ENCODE peak calls at places on chromosome 3, in eight cellular contexts. One of them, this sample, is unnamed.
A peak's percentile ranks its signal among the peaks of the same experiment; 100 is the strongest.

GRCh38 chr3:15645246-15645645 is 43.7 kb downstream of the BTD start:
- DNase-seq in H7: no peak
- DNase-seq in tibial artery: no peak
- DNase-seq in GM12878: no peak
- DNase-seq in endodermal cell: no peak
- DNase-seq in uterus: no peak
- DNase-seq in heart left ventricle: no peak
- DNase-seq in CD8-positive, alpha-beta T cell: no peak
- DNase-seq in this sample: no peak

GRCh38 chr3:71219744-71220638 is 363.5 kb downstream of the FOXP1 start:
- DNase-seq in uterus: no peak
- DNase-seq in H7: no peak
- DNase-seq in tibial artery: no peak
- DNase-seq in CD8-positive, alpha-beta T cell: no peak
- DNase-seq in GM12878: no peak
- DNase-seq in endodermal cell: peak; percentile 59
- DNase-seq in heart left ventricle: no peak
- DNase-seq in this sample: no peak

GRCh38 chr3:129966876-129967275 is 7.6 kb upstream of the TRH start:
- DNase-seq in CD8-positive, alpha-beta T cell: no peak
- DNase-seq in H7: no peak
- DNase-seq in endodermal cell: no peak
- DNase-seq in GM12878: no peak
- DNase-seq in tibial artery: no peak
- DNase-seq in uterus: no peak
- DNase-seq in heart left ventricle: no peak
- DNase-seq in this sample: no peak

GRCh38 chr3:171811059-171811912 is 1.0 kb upstream of the PLD1 start:
- DNase-seq in endodermal cell: no peak
- DNase-seq in tibial artery: peak; percentile 49
- DNase-seq in H7: no peak
- DNase-seq in heart left ventricle: peak; percentile 48
- DNase-seq in GM12878: no peak
- DNase-seq in CD8-positive, alpha-beta T cell: no peak
- DNase-seq in uterus: peak; percentile 58
- DNase-seq in this sample: peak; percentile 39

GRCh38 chr3:73536336-73536895 is 88.3 kb downstream of the PDZRN3 start:
- DNase-seq in tibial artery: no peak
- DNase-seq in GM12878: no peak
- DNase-seq in uterus: no peak
- DNase-seq in H7: no peak
- DNase-seq in heart left ventricle: no peak
- DNase-seq in CD8-positive, alpha-beta T cell: no peak
- DNase-seq in endodermal cell: no peak
- DNase-seq in this sample: no peak

GRCh38 chr3:141789281-141789680 is 26.1 kb downstream of the GRK7 start:
- DNase-seq in heart left ventricle: no peak
- DNase-seq in GM12878: no peak
- DNase-seq in CD8-positive, alpha-beta T cell: no peak
- DNase-seq in H7: peak; percentile 62
- DNase-seq in uterus: no peak
- DNase-seq in tibial artery: no peak
- DNase-seq in endodermal cell: peak; percentile 58
- DNase-seq in this sample: no peak

GRCh38 chr3:47003461-47004368 is 24.2 kb downstream of the NBEAL2 start:
- DNase-seq in CD8-positive, alpha-beta T cell: no peak
- DNase-seq in heart left ventricle: no peak
- DNase-seq in endodermal cell: no peak
- DNase-seq in H7: peak; percentile 41
- DNase-seq in uterus: peak; percentile 14
- DNase-seq in tibial artery: peak; percentile 15
- DNase-seq in GM12878: no peak
- DNase-seq in this sample: peak; percentile 40

GRCh38 chr3:12628813-12629212 is 35.1 kb downstream of the RAF1 start:
- DNase-seq in uterus: no peak
- DNase-seq in endodermal cell: no peak
- DNase-seq in GM12878: no peak
- DNase-seq in heart left ventricle: no peak
- DNase-seq in CD8-positive, alpha-beta T cell: no peak
- DNase-seq in H7: no peak
- DNase-seq in tibial artery: no peak
- DNase-seq in this sample: no peak

GRCh38 chr3:50415066-50415465 is 55.7 kb upstream of the TMEM115 start:
- DNase-seq in GM12878: no peak
- DNase-seq in CD8-positive, alpha-beta T cell: no peak
- DNase-seq in heart left ventricle: no peak
- DNase-seq in endodermal cell: peak; percentile 73
- DNase-seq in tibial artery: no peak
- DNase-seq in H7: peak; percentile 82
- DNase-seq in uterus: no peak
- DNase-seq in this sample: no peak

GRCh38 chr3:4852780-4853748 is 126.2 kb upstream of the BHLHE40 start:
- DNase-seq in endodermal cell: no peak
- DNase-seq in H7: no peak
- DNase-seq in tibial artery: no peak
- DNase-seq in CD8-positive, alpha-beta T cell: no peak
- DNase-seq in heart left ventricle: no peak
- DNase-seq in uterus: no peak
- DNase-seq in GM12878: no peak
- DNase-seq in this sample: no peak

GRCh38 chr3:176526942-176527341 is 670.3 kb downstream of the TBL1XR1 start:
- DNase-seq in tibial artery: no peak
- DNase-seq in GM12878: no peak
- DNase-seq in heart left ventricle: no peak
- DNase-seq in endodermal cell: no peak
- DNase-seq in uterus: no peak
- DNase-seq in H7: no peak
- DNase-seq in CD8-positive, alpha-beta T cell: no peak
- DNase-seq in this sample: no peak

GRCh38 chr3:58260733-58261132 is 23.1 kb downstream of the ABHD6 start:
- DNase-seq in uterus: no peak
- DNase-seq in endodermal cell: no peak
- DNase-seq in heart left ventricle: no peak
- DNase-seq in H7: no peak
- DNase-seq in CD8-positive, alpha-beta T cell: no peak
- DNase-seq in GM12878: no peak
- DNase-seq in tibial artery: no peak
- DNase-seq in this sample: no peak

GRCh38 chr3:64686446-64686908 is 1.3 kb downstream of the ADAMTS9 start:
- DNase-seq in GM12878: no peak
- DNase-seq in endodermal cell: no peak
- DNase-seq in H7: peak; percentile 54
- DNase-seq in tibial artery: no peak
- DNase-seq in uterus: no peak
- DNase-seq in heart left ventricle: peak; percentile 52
- DNase-seq in CD8-positive, alpha-beta T cell: no peak
- DNase-seq in this sample: no peak

GRCh38 chr3:108602249-108602934 is 12.9 kb downstream of the DZIP3 start:
- DNase-seq in CD8-positive, alpha-beta T cell: peak; percentile 20
- DNase-seq in tibial artery: no peak
- DNase-seq in uterus: no peak
- DNase-seq in GM12878: no peak
- DNase-seq in endodermal cell: no peak
- DNase-seq in heart left ventricle: no peak
- DNase-seq in H7: no peak
- DNase-seq in this sample: no peak

GRCh38 chr3:133466531-133467386 is 66.9 kb downstream of the BFSP2 start:
- DNase-seq in GM12878: no peak
- DNase-seq in endodermal cell: no peak
- DNase-seq in CD8-positive, alpha-beta T cell: no peak
- DNase-seq in tibial artery: no peak
- DNase-seq in uterus: no peak
- DNase-seq in H7: no peak
- DNase-seq in heart left ventricle: peak; percentile 40
- DNase-seq in this sample: no peak

GRCh38 chr3:113088616-113089015 is 97.8 kb downstream of the GTPBP8 start:
- DNase-seq in heart left ventricle: no peak
- DNase-seq in GM12878: no peak
- DNase-seq in endodermal cell: no peak
- DNase-seq in tibial artery: no peak
- DNase-seq in H7: no peak
- DNase-seq in CD8-positive, alpha-beta T cell: no peak
- DNase-seq in uterus: no peak
- DNase-seq in this sample: peak; percentile 40

GRCh38 chr3:71587958-71588357 is 4.4 kb upstream of the FOXP1 start:
- DNase-seq in H7: no peak
- DNase-seq in GM12878: no peak
- DNase-seq in CD8-positive, alpha-beta T cell: no peak
- DNase-seq in endodermal cell: no peak
- DNase-seq in heart left ventricle: no peak
- DNase-seq in uterus: no peak
- DNase-seq in tibial artery: no peak
- DNase-seq in this sample: no peak

GRCh38 chr3:144175644-144176425 is 204.2 kb downstream of the DIPK2A start:
- DNase-seq in tibial artery: no peak
- DNase-seq in GM12878: no peak
- DNase-seq in heart left ventricle: peak; percentile 13
- DNase-seq in CD8-positive, alpha-beta T cell: no peak
- DNase-seq in H7: no peak
- DNase-seq in endodermal cell: peak; percentile 51
- DNase-seq in uterus: no peak
- DNase-seq in this sample: no peak

DNA sequence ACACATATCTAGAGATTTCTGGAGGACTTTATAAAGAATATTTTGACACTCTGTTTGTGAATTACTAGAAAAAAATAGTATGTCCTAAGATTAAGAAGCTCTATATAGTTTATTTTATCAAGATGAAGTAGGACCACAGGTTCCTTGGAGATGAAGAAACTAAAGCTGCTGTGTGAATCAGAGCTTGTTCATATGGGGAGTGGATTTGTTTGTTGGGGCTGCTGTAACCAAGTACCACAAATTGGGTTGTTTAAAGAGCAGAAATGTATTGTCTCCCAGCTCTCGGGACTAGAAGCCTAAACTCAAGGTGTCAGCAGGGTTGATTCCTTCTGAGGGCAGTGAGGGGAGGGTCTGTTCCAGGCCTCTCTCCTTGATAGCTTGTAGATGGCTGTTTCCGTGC is 270.6 kb upstream of the UMPS start:
- DNase-seq in H7: no peak
- DNase-seq in GM12878: no peak
- DNase-seq in CD8-positive, alpha-beta T cell: no peak
- DNase-seq in heart left ventricle: no peak
- DNase-seq in uterus: no peak
- DNase-seq in tibial artery: no peak
- DNase-seq in endodermal cell: no peak
- DNase-seq in this sample: no peak
- H3K27me3 ChIP-seq in H7: no peaks in the 10 kb centered on the region
- H3K27me3 ChIP-seq in GM12878: no peaks in the 10 kb centered on the region
- H3K27me3 ChIP-seq in CD8-positive, alpha-beta T cell: no peaks in the 10 kb centered on the region
- H3K27me3 ChIP-seq in heart left ventricle: no peaks in the 10 kb centered on the region
- H3K27me3 ChIP-seq in uterus: no peaks in the 10 kb centered on the region
- H3K27me3 ChIP-seq in tibial artery: no peaks in the 10 kb centered on the region
- H3K27me3 ChIP-seq in endodermal cell: no peaks in the 10 kb centered on the region
- H3K27me3 ChIP-seq in this sample: no peaks in the 10 kb centered on the region

GRCh38 chr3:97742036-97742435 is 22.5 kb upstream of the ARL6 start:
- DNase-seq in GM12878: no peak
- DNase-seq in tibial artery: no peak
- DNase-seq in uterus: no peak
- DNase-seq in CD8-positive, alpha-beta T cell: no peak
- DNase-seq in endodermal cell: no peak
- DNase-seq in heart left ventricle: no peak
- DNase-seq in H7: no peak
- DNase-seq in this sample: no peak
- H3K27me3 ChIP-seq in GM12878: no peaks in the 10 kb centered on the region
- H3K27me3 ChIP-seq in tibial artery: no peaks in the 10 kb centered on the region
- H3K27me3 ChIP-seq in uterus: no peaks in the 10 kb centered on the region
- H3K27me3 ChIP-seq in CD8-positive, alpha-beta T cell: no peaks in the 10 kb centered on the region
- H3K27me3 ChIP-seq in endodermal cell: no peaks in the 10 kb centered on the region
- H3K27me3 ChIP-seq in heart left ventricle: no peaks in the 10 kb centered on the region
- H3K27me3 ChIP-seq in H7: no peaks in the 10 kb centered on the region
- H3K27me3 ChIP-seq in this sample: no peaks in the 10 kb centered on the region

GRCh38 chr3:187540847-187541246 is 129.3 kb downstream of the SST start:
- DNase-seq in H7: no peak
- DNase-seq in CD8-positive, alpha-beta T cell: no peak
- DNase-seq in uterus: no peak
- DNase-seq in heart left ventricle: no peak
- DNase-seq in tibial artery: no peak
- DNase-seq in endodermal cell: no peak
- DNase-seq in GM12878: no peak
- DNase-seq in this sample: no peak

GRCh38 chr3:187531831-187532230 is 138.4 kb downstream of the SST start:
- DNase-seq in heart left ventricle: no peak
- DNase-seq in uterus: no peak
- DNase-seq in GM12878: no peak
- DNase-seq in CD8-positive, alpha-beta T cell: no peak
- DNase-seq in tibial artery: no peak
- DNase-seq in H7: no peak
- DNase-seq in endodermal cell: no peak
- DNase-seq in this sample: no peak

GRCh38 chr3:187533797-187534196 is 136.4 kb downstream of the SST start:
- DNase-seq in CD8-positive, alpha-beta T cell: no peak
- DNase-seq in H7: no peak
- DNase-seq in GM12878: no peak
- DNase-seq in uterus: no peak
- DNase-seq in endodermal cell: peak; percentile 48
- DNase-seq in heart left ventricle: no peak
- DNase-seq in tibial artery: no peak
- DNase-seq in this sample: no peak

GRCh38 chr3:187536185-187536584 is 134.0 kb downstream of the SST start:
- DNase-seq in heart left ventricle: no peak
- DNase-seq in endodermal cell: no peak
- DNase-seq in H7: no peak
- DNase-seq in GM12878: no peak
- DNase-seq in tibial artery: no peak
- DNase-seq in uterus: no peak
- DNase-seq in CD8-positive, alpha-beta T cell: no peak
- DNase-seq in this sample: no peak
- H3K27me3 ChIP-seq in heart left ventricle: no peaks in the 10 kb centered on the region
- H3K27me3 ChIP-seq in endodermal cell: no peaks in the 10 kb centered on the region
- H3K27me3 ChIP-seq in H7: no peaks in the 10 kb centered on the region
- H3K27me3 ChIP-seq in GM12878: no peaks in the 10 kb centered on the region
- H3K27me3 ChIP-seq in tibial artery: no peaks in the 10 kb centered on the region
- H3K27me3 ChIP-seq in uterus: no peaks in the 10 kb centered on the region
- H3K27me3 ChIP-seq in CD8-positive, alpha-beta T cell: no peaks in the 10 kb centered on the region
- H3K27me3 ChIP-seq in this sample: no peaks in the 10 kb centered on the region

GRCh38 chr3:122957707-122958210 is 69.8 kb downstream of the SEMA5B start:
- DNase-seq in H7: no peak
- DNase-seq in GM12878: no peak
- DNase-seq in CD8-positive, alpha-beta T cell: no peak
- DNase-seq in tibial artery: no peak
- DNase-seq in heart left ventricle: peak; percentile 82
- DNase-seq in endodermal cell: no peak
- DNase-seq in uterus: peak; percentile 61
- DNase-seq in this sample: peak; percentile 68

GRCh38 chr3:122960652-122961051 is 66.9 kb downstream of the SEMA5B start:
- DNase-seq in tibial artery: no peak
- DNase-seq in heart left ventricle: no peak
- DNase-seq in uterus: no peak
- DNase-seq in endodermal cell: no peak
- DNase-seq in CD8-positive, alpha-beta T cell: no peak
- DNase-seq in GM12878: no peak
- DNase-seq in H7: no peak
- DNase-seq in this sample: no peak

GRCh38 chr3:122961146-122961545 is 66.4 kb downstream of the SEMA5B start:
- DNase-seq in uterus: no peak
- DNase-seq in heart left ventricle: no peak
- DNase-seq in tibial artery: no peak
- DNase-seq in endodermal cell: no peak
- DNase-seq in H7: no peak
- DNase-seq in GM12878: no peak
- DNase-seq in CD8-positive, alpha-beta T cell: no peak
- DNase-seq in this sample: no peak

GRCh38 chr3:122958290-122958689 is 69.3 kb downstream of the SEMA5B start:
- DNase-seq in endodermal cell: no peak
- DNase-seq in heart left ventricle: no peak
- DNase-seq in GM12878: no peak
- DNase-seq in tibial artery: no peak
- DNase-seq in H7: no peak
- DNase-seq in uterus: no peak
- DNase-seq in CD8-positive, alpha-beta T cell: no peak
- DNase-seq in this sample: no peak

GRCh38 chr3:122959339-122959738 is 68.2 kb downstream of the SEMA5B start:
- DNase-seq in tibial artery: no peak
- DNase-seq in heart left ventricle: no peak
- DNase-seq in endodermal cell: no peak
- DNase-seq in H7: no peak
- DNase-seq in uterus: no peak
- DNase-seq in GM12878: no peak
- DNase-seq in CD8-positive, alpha-beta T cell: no peak
- DNase-seq in this sample: no peak
- H3K27me3 ChIP-seq in tibial artery: no peaks in the 10 kb centered on the region
- H3K27me3 ChIP-seq in heart left ventricle: no peaks in the 10 kb centered on the region
- H3K27me3 ChIP-seq in endodermal cell: no peaks in the 10 kb centered on the region
- H3K27me3 ChIP-seq in H7: no peaks in the 10 kb centered on the region
- H3K27me3 ChIP-seq in uterus: no peaks in the 10 kb centered on the region
- H3K27me3 ChIP-seq in GM12878: peaks cover 2% of the 10 kb centered on the region
- H3K27me3 ChIP-seq in CD8-positive, alpha-beta T cell: no peaks in the 10 kb centered on the region
- H3K27me3 ChIP-seq in this sample: no peaks in the 10 kb centered on the region

This sample was measured in right cardiac atrium.